ENCODE peak calls at places on chromosome 2, in four cellular contexts. Q is neuronal stem cell, K is cardiac muscle cell, Z is thoracic aorta. X is an unnamed sample. For H3K27me3, the result is how much of the 10 kb centered on the place peaks cover.

GRCh38 chr2:67446504-67446911 is 49.4 kb downstream of the ETAA1 start:
- DNase-seq in Q (no peak), K (no peak), Z (no peak), X (no peak)

GRCh38 chr2:207616185-207616584 is 9.0 kb downstream of the METTL21A start:
- DNase-seq in Q (no peak), K (no peak), Z (no peak), X (no peak)

GRCh38 chr2:213238753-213239591 is 45.3 kb upstream of the SPAG16 start:
- DNase-seq in Q (no peak), K (no peak), Z (no peak), X (peak)

GRCh38 chr2:185921048-185921756 is 182.6 kb downstream of the FSIP2 start:
- DNase-seq in Q (no peak), K (no peak), Z (no peak), X (no peak)

GRCh38 chr2:69567157-69567908 is 76.2 kb downstream of the AAK1 start:
- DNase-seq in Q (no peak), K (no peak), Z (no peak), X (no peak)

GRCh38 chr2:90069290-90069894 is 1377.9 kb downstream of the RPIA start:
- DNase-seq in Q (peak), K (peak), Z (no peak), X (no peak)

GRCh38 chr2:144208924-144209323 is 311.0 kb downstream of the ZEB2 start:
- DNase-seq in Q (no peak), K (no peak), Z (no peak), X (no peak)

GRCh38 chr2:107622741-107623310 is 203.9 kb upstream of the RGPD4 start:
- DNase-seq in Q (no peak), K (peak), Z (no peak), X (no peak)

GRCh38 chr2:33275689-33276444 is 200.6 kb upstream of the RASGRP3 start:
- DNase-seq in Q (no peak), K (no peak), Z (peak), X (no peak)

GRCh38 chr2:54522624-54523281 is 66.6 kb downstream of the SPTBN1 start:
- DNase-seq in Q (peak), K (peak), Z (no peak), X (no peak)

GRCh38 chr2:191270303-191271178 is 25.3 kb downstream of the MYO1B start:
- DNase-seq in Q (peak), K (no peak), Z (no peak), X (no peak)

GRCh38 chr2:223930002-223930976 is 14.8 kb downstream of the WDFY1 start:
- DNase-seq in Q (no peak), K (no peak), Z (no peak), X (no peak)

GRCh38 chr2:43944915-43945314 is 50.9 kb downstream of the LRPPRC start:
- DNase-seq in Q (no peak), K (no peak), Z (no peak), X (no peak)

GRCh38 chr2:28292491-28292890 is 100.2 kb upstream of the FOSL2 start:
- DNase-seq in Q (no peak), K (no peak), Z (no peak), X (no peak)

GRCh38 chr2:215615067-215615828 is 179.4 kb upstream of the FN1 start:
- DNase-seq in Q (no peak), K (no peak), Z (no peak), X (no peak)

GRCh38 chr2:3465844-3466481 is 53.4 kb downstream of the ADI1 start:
- DNase-seq in Q (no peak), K (no peak), Z (no peak), X (peak)

GRCh38 chr2:11698009-11698922 is 28.3 kb upstream of the NTSR2 start:
- DNase-seq in Q (no peak), K (peak), Z (peak), X (no peak)

GRCh38 chr2:217798743-217799552 is 203.8 kb downstream of the TNS1 start:
- DNase-seq in Q (no peak), K (no peak), Z (peak), X (no peak)

GRCh38 chr2:99818842-99819241 is 323.5 kb downstream of the AFF3 start:
- DNase-seq in Q (no peak), K (peak), Z (no peak), X (no peak)

GRCh38 chr2:224847961-224848850 is 132.0 kb upstream of the CCDC195 start:
- DNase-seq in Q (no peak), K (peak), Z (no peak), X (no peak)

GRCh38 chr2:47572136-47572535 is 169.2 kb downstream of the MSH2 start:
- DNase-seq in Q (no peak), K (no peak), Z (no peak), X (no peak)
- H3K27me3 ChIP-seq in Q (under half), K (half or more), Z (under half), X (under half)

GRCh38 chr2:118857677-118858484 is 10.4 kb upstream of the EN1 start:
- DNase-seq in Q (peak), K (no peak), Z (no peak), X (no peak)
- H3K27me3 ChIP-seq in Q (half or more), K (half or more), Z (under half), X (half or more)

GRCh38 chr2:98172150-98172765 is 85.3 kb downstream of the VWA3B start:
- DNase-seq in Q (no peak), K (no peak), Z (no peak), X (no peak)
- H3K27me3 ChIP-seq in Q (under half), K (under half), Z (under half), X (under half)

GRCh38 chr2:88871336-88871735 is 179.9 kb downstream of the RPIA start:
- DNase-seq in Q (no peak), K (no peak), Z (no peak), X (no peak)

GRCh38 chr2:88875749-88876148 is 184.3 kb downstream of the RPIA start:
- DNase-seq in Q (no peak), K (no peak), Z (no peak), X (no peak)

GRCh38 chr2:88873620-88874019 is 182.1 kb downstream of the RPIA start:
- DNase-seq in Q (no peak), K (no peak), Z (no peak), X (no peak)

GRCh38 chr2:88870267-88870839 is 178.9 kb downstream of the RPIA start:
- DNase-seq in Q (no peak), K (no peak), Z (no peak), X (no peak)

DNA sequence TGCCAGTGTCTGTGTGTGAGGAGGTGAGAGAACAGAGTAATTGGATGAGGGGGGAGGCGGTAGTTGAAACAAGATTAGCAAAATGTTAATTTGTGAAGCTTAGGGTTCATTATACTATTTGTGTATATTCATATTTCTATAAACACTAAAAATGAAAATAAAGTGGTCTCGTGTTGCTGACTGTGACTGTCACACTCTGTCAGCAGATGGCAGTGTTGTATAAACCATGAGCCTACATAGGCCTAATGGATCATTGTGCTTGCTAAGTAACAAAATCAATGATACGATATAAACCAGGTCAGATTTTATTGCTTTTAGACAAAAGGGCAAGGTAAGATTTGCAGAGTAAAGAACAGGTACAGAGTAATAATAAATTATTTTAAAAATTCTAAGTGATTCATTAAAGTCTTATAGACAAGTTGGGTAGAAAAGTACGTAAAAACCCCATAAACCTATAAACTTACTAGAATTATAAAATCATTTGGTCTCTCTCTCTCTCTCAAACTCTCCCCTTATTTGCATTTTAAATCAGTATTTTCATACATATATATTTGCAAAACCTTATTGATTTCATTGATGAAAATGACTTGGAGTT is 182.7 kb downstream of the RPIA start:
- DNase-seq in Q (peak), K (peak), Z (no peak), X (no peak)
- H3K27me3 ChIP-seq in Q (under half), K (under half), Z (under half), X (under half)

GRCh38 chr2:20671036-20671735 is 4.2 kb downstream of the GDF7 start:
- DNase-seq in Q (no peak), K (no peak), Z (no peak), X (no peak)

GRCh38 chr2:20668470-20668869 is 1.5 kb downstream of the GDF7 start:
- DNase-seq in Q (no peak), K (no peak), Z (no peak), X (no peak)

GRCh38 chr2:20670315-20671035 is 3.5 kb downstream of the GDF7 start:
- DNase-seq in Q (no peak), K (no peak), Z (no peak), X (no peak)

GRCh38 chr2:20668871-20669475 is 2.0 kb downstream of the GDF7 start:
- DNase-seq in Q (no peak), K (no peak), Z (no peak), X (no peak)

DNA sequence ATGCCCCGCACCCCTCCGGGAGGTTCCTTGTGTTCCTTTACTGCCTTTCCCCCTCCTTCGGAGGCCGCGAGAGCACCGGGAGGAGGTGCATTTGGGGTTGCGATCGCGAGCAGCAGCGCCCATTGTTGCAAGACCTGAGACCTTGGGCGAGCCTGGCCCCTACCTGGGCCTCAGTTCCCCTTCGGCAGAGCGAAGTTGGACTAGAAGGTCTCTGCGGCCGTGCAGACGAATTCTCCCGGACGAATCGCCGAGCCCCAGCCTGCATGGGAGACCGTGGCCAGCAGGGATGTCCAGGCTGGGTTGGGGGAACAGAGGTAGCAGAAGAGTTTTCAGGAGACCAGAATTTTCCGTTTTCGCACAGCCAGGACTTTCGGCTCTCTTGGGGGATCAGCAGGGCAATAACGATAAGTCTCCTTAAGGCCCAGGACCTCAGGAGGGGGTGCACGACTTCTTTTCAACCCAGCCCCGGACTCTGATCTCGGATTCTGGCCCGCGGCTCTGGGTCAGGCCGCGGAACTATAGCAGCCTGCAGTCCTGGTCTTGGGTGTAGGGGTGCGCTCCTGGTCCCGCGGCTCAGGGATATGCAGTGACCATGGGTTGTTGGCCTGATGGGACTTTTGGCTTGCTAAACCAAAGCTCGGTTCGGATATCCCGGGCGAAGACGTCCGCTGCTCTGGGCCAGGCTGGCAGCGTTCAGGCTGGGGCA is 2.8 kb downstream of the GDF7 start:
- DNase-seq in Q (no peak), K (no peak), Z (no peak), X (no peak)
- H3K27me3 ChIP-seq in Q (half or more), K (half or more), Z (under half), X (under half)

DNA sequence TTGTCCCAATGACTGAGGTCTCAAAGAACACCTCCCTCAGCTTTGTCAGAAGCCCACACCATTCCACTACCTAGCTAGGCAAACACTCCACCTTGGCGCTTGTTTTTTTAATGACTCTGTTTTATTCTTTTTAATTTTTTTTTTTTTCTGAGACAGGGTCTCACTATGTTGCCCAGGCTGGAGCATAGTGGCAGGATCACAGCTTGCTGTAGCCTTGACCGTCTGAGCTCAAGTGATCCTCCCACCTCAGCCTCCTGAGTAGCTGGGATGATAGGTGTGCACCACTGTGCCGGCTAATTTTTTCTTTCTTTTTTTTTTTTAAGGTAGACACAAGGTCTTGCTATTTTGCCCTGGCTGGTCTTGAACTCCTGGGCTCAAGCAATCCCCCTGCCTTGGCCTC is 101.9 kb downstream of the SLC25A12 start:
- DNase-seq in Q (no peak), K (no peak), Z (no peak), X (no peak)
- H3K27me3 ChIP-seq in Q (under half), K (under half), Z (under half), X (under half)

DNA sequence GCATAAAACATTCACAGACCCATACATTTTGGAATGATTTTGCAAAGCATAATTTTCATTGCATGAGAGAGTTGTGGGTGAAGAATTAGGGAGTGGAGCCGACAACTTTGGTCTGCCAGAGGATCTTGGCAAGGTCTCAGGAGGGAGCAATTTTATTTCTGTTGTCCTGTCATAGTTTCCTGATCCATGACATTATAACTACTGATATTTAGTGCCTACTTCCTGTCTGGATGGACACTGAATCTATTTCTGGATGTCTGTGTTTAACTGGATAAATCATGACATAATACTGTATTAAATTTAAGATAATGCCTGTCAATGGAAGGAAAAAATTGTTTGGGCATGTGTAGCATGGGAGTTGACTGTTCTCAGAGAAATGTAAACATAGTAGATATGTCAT is 2.5 kb downstream of the ITGA4 start:
- DNase-seq in Q (no peak), K (no peak), Z (no peak), X (no peak)
- H3K27me3 ChIP-seq in Q (under half), K (half or more), Z (under half), X (under half)